ENCODE peak calls at places on chromosomes 11 and 22, in five cellular contexts. One of them, this sample, is unnamed.

GRCh38 chr11:29093416-29093815 is 923.4 kb downstream of the KCNA4 start:
- DNase-seq in activated naive CD8-positive, alpha-beta T cell treated with anti-CD3 and anti-CD28 coated beads, Interleukin-2, amount 10 ng/mL, durations not matched to agents 7 days and 5 days: no peak
- DNase-seq in occipital lobe: no peak
- DNase-seq in fibroblast of mammary gland: no peak
- DNase-seq in stimulated activated CD4-positive, alpha-beta T cell treated with anti-CD3 and anti-CD28 coated beads, Interleukin-15, amount 100 ng/mL, for 24 hours: no peak
- DNase-seq in this sample: no peak

GRCh38 chr11:77884186-77884828 is 63.4 kb downstream of the AAMDC start:
- DNase-seq in activated naive CD8-positive, alpha-beta T cell treated with anti-CD3 and anti-CD28 coated beads, Interleukin-2, amount 10 ng/mL, durations not matched to agents 7 days and 5 days: no peak
- DNase-seq in occipital lobe: no peak
- DNase-seq in fibroblast of mammary gland: peak; percentile 60
- DNase-seq in stimulated activated CD4-positive, alpha-beta T cell treated with anti-CD3 and anti-CD28 coated beads, Interleukin-15, amount 100 ng/mL, for 24 hours: no peak
- DNase-seq in this sample: no peak

GRCh38 chr11:101960231-101960630 is 43.9 kb upstream of the ANGPTL5 start:
- DNase-seq in activated naive CD8-positive, alpha-beta T cell treated with anti-CD3 and anti-CD28 coated beads, Interleukin-2, amount 10 ng/mL, durations not matched to agents 7 days and 5 days: no peak
- DNase-seq in occipital lobe: no peak
- DNase-seq in fibroblast of mammary gland: no peak
- DNase-seq in stimulated activated CD4-positive, alpha-beta T cell treated with anti-CD3 and anti-CD28 coated beads, Interleukin-15, amount 100 ng/mL, for 24 hours: no peak
- DNase-seq in this sample: no peak

GRCh38 chr22:35037089-35037488 is 28.9 kb upstream of the ISX start:
- DNase-seq in activated naive CD8-positive, alpha-beta T cell treated with anti-CD3 and anti-CD28 coated beads, Interleukin-2, amount 10 ng/mL, durations not matched to agents 7 days and 5 days: no peak
- DNase-seq in occipital lobe: no peak
- DNase-seq in fibroblast of mammary gland: no peak
- DNase-seq in stimulated activated CD4-positive, alpha-beta T cell treated with anti-CD3 and anti-CD28 coated beads, Interleukin-15, amount 100 ng/mL, for 24 hours: no peak
- DNase-seq in this sample: peak; percentile 83

GRCh38 chr11:61022311-61023085 is 51.0 kb downstream of the CD6 start:
- DNase-seq in activated naive CD8-positive, alpha-beta T cell treated with anti-CD3 and anti-CD28 coated beads, Interleukin-2, amount 10 ng/mL, durations not matched to agents 7 days and 5 days: peak; percentile 44
- DNase-seq in occipital lobe: no peak
- DNase-seq in fibroblast of mammary gland: no peak
- DNase-seq in stimulated activated CD4-positive, alpha-beta T cell treated with anti-CD3 and anti-CD28 coated beads, Interleukin-15, amount 100 ng/mL, for 24 hours: peak; percentile 65
- DNase-seq in this sample: no peak

GRCh38 chr11:4072668-4073285 is 21.8 kb upstream of the RRM1 start:
- DNase-seq in activated naive CD8-positive, alpha-beta T cell treated with anti-CD3 and anti-CD28 coated beads, Interleukin-2, amount 10 ng/mL, durations not matched to agents 7 days and 5 days: no peak
- DNase-seq in occipital lobe: peak; percentile 49
- DNase-seq in fibroblast of mammary gland: peak; percentile 82
- DNase-seq in stimulated activated CD4-positive, alpha-beta T cell treated with anti-CD3 and anti-CD28 coated beads, Interleukin-15, amount 100 ng/mL, for 24 hours: peak; percentile 44
- DNase-seq in this sample: peak; percentile 77

GRCh38 chr11:98600103-98600502 is 420.6 kb upstream of the CNTN5 start:
- DNase-seq in activated naive CD8-positive, alpha-beta T cell treated with anti-CD3 and anti-CD28 coated beads, Interleukin-2, amount 10 ng/mL, durations not matched to agents 7 days and 5 days: no peak
- DNase-seq in occipital lobe: no peak
- DNase-seq in fibroblast of mammary gland: no peak
- DNase-seq in stimulated activated CD4-positive, alpha-beta T cell treated with anti-CD3 and anti-CD28 coated beads, Interleukin-15, amount 100 ng/mL, for 24 hours: no peak
- DNase-seq in this sample: no peak

GRCh38 chr22:36378080-36378788 is 9.5 kb downstream of the MYH9 start:
- DNase-seq in activated naive CD8-positive, alpha-beta T cell treated with anti-CD3 and anti-CD28 coated beads, Interleukin-2, amount 10 ng/mL, durations not matched to agents 7 days and 5 days: no peak
- DNase-seq in occipital lobe: no peak
- DNase-seq in fibroblast of mammary gland: no peak
- DNase-seq in stimulated activated CD4-positive, alpha-beta T cell treated with anti-CD3 and anti-CD28 coated beads, Interleukin-15, amount 100 ng/mL, for 24 hours: no peak
- DNase-seq in this sample: no peak

GRCh38 chr11:77410076-77410827 is 63.6 kb downstream of the PAK1 start:
- DNase-seq in activated naive CD8-positive, alpha-beta T cell treated with anti-CD3 and anti-CD28 coated beads, Interleukin-2, amount 10 ng/mL, durations not matched to agents 7 days and 5 days: no peak
- DNase-seq in occipital lobe: no peak
- DNase-seq in fibroblast of mammary gland: no peak
- DNase-seq in stimulated activated CD4-positive, alpha-beta T cell treated with anti-CD3 and anti-CD28 coated beads, Interleukin-15, amount 100 ng/mL, for 24 hours: no peak
- DNase-seq in this sample: no peak

GRCh38 chr22:24417901-24418641 is 9.3 kb upstream of the ADORA2A start:
- DNase-seq in activated naive CD8-positive, alpha-beta T cell treated with anti-CD3 and anti-CD28 coated beads, Interleukin-2, amount 10 ng/mL, durations not matched to agents 7 days and 5 days: no peak
- DNase-seq in occipital lobe: no peak
- DNase-seq in fibroblast of mammary gland: peak; percentile 56
- DNase-seq in stimulated activated CD4-positive, alpha-beta T cell treated with anti-CD3 and anti-CD28 coated beads, Interleukin-15, amount 100 ng/mL, for 24 hours: no peak
- DNase-seq in this sample: no peak

GRCh38 chr11:9703280-9703679 is 39.4 kb downstream of the SWAP70 start:
- DNase-seq in activated naive CD8-positive, alpha-beta T cell treated with anti-CD3 and anti-CD28 coated beads, Interleukin-2, amount 10 ng/mL, durations not matched to agents 7 days and 5 days: no peak
- DNase-seq in occipital lobe: no peak
- DNase-seq in fibroblast of mammary gland: no peak
- DNase-seq in stimulated activated CD4-positive, alpha-beta T cell treated with anti-CD3 and anti-CD28 coated beads, Interleukin-15, amount 100 ng/mL, for 24 hours: no peak
- DNase-seq in this sample: no peak

GRCh38 chr22:18005201-18005926 is 19.0 kb downstream of the MICAL3 start:
- DNase-seq in activated naive CD8-positive, alpha-beta T cell treated with anti-CD3 and anti-CD28 coated beads, Interleukin-2, amount 10 ng/mL, durations not matched to agents 7 days and 5 days: no peak
- DNase-seq in occipital lobe: no peak
- DNase-seq in fibroblast of mammary gland: no peak
- DNase-seq in stimulated activated CD4-positive, alpha-beta T cell treated with anti-CD3 and anti-CD28 coated beads, Interleukin-15, amount 100 ng/mL, for 24 hours: no peak
- DNase-seq in this sample: no peak

GRCh38 chr11:75603791-75604736 is 42.0 kb downstream of the SERPINH1 start:
- DNase-seq in activated naive CD8-positive, alpha-beta T cell treated with anti-CD3 and anti-CD28 coated beads, Interleukin-2, amount 10 ng/mL, durations not matched to agents 7 days and 5 days: no peak
- DNase-seq in occipital lobe: no peak
- DNase-seq in fibroblast of mammary gland: peak; percentile 96
- DNase-seq in stimulated activated CD4-positive, alpha-beta T cell treated with anti-CD3 and anti-CD28 coated beads, Interleukin-15, amount 100 ng/mL, for 24 hours: no peak
- DNase-seq in this sample: no peak

GRCh38 chr11:45409587-45409986 is 123.4 kb upstream of the SYT13 start:
- DNase-seq in activated naive CD8-positive, alpha-beta T cell treated with anti-CD3 and anti-CD28 coated beads, Interleukin-2, amount 10 ng/mL, durations not matched to agents 7 days and 5 days: no peak
- DNase-seq in occipital lobe: no peak
- DNase-seq in fibroblast of mammary gland: peak; percentile 21
- DNase-seq in stimulated activated CD4-positive, alpha-beta T cell treated with anti-CD3 and anti-CD28 coated beads, Interleukin-15, amount 100 ng/mL, for 24 hours: no peak
- DNase-seq in this sample: peak; percentile 67

GRCh38 chr11:78935408-78936101 is 360.9 kb upstream of the NARS2 start:
- DNase-seq in activated naive CD8-positive, alpha-beta T cell treated with anti-CD3 and anti-CD28 coated beads, Interleukin-2, amount 10 ng/mL, durations not matched to agents 7 days and 5 days: no peak
- DNase-seq in occipital lobe: no peak
- DNase-seq in fibroblast of mammary gland: no peak
- DNase-seq in stimulated activated CD4-positive, alpha-beta T cell treated with anti-CD3 and anti-CD28 coated beads, Interleukin-15, amount 100 ng/mL, for 24 hours: no peak
- DNase-seq in this sample: no peak

GRCh38 chr11:76796511-76797203 is 13.5 kb downstream of the TSKU start:
- DNase-seq in activated naive CD8-positive, alpha-beta T cell treated with anti-CD3 and anti-CD28 coated beads, Interleukin-2, amount 10 ng/mL, durations not matched to agents 7 days and 5 days: no peak
- DNase-seq in occipital lobe: no peak
- DNase-seq in fibroblast of mammary gland: no peak
- DNase-seq in stimulated activated CD4-positive, alpha-beta T cell treated with anti-CD3 and anti-CD28 coated beads, Interleukin-15, amount 100 ng/mL, for 24 hours: no peak
- DNase-seq in this sample: peak; percentile 43

GRCh38 chr11:92841719-92842118 is 127.7 kb upstream of the MTNR1B start:
- DNase-seq in activated naive CD8-positive, alpha-beta T cell treated with anti-CD3 and anti-CD28 coated beads, Interleukin-2, amount 10 ng/mL, durations not matched to agents 7 days and 5 days: no peak
- DNase-seq in occipital lobe: no peak
- DNase-seq in fibroblast of mammary gland: no peak
- DNase-seq in stimulated activated CD4-positive, alpha-beta T cell treated with anti-CD3 and anti-CD28 coated beads, Interleukin-15, amount 100 ng/mL, for 24 hours: no peak
- DNase-seq in this sample: no peak

GRCh38 chr11:43931717-43932039 is 10.8 kb upstream of the C11orf96 start:
- DNase-seq in activated naive CD8-positive, alpha-beta T cell treated with anti-CD3 and anti-CD28 coated beads, Interleukin-2, amount 10 ng/mL, durations not matched to agents 7 days and 5 days: no peak
- DNase-seq in occipital lobe: no peak
- DNase-seq in fibroblast of mammary gland: no peak
- DNase-seq in stimulated activated CD4-positive, alpha-beta T cell treated with anti-CD3 and anti-CD28 coated beads, Interleukin-15, amount 100 ng/mL, for 24 hours: no peak
- DNase-seq in this sample: no peak

GRCh38 chr22:44682556-44683168 is 19.3 kb upstream of the PRR5 start:
- DNase-seq in activated naive CD8-positive, alpha-beta T cell treated with anti-CD3 and anti-CD28 coated beads, Interleukin-2, amount 10 ng/mL, durations not matched to agents 7 days and 5 days: no peak
- DNase-seq in occipital lobe: no peak
- DNase-seq in fibroblast of mammary gland: no peak
- DNase-seq in stimulated activated CD4-positive, alpha-beta T cell treated with anti-CD3 and anti-CD28 coated beads, Interleukin-15, amount 100 ng/mL, for 24 hours: no peak
- DNase-seq in this sample: no peak

GRCh38 chr11:72781063-72781312 is 12.9 kb downstream of the STARD10 start:
- DNase-seq in activated naive CD8-positive, alpha-beta T cell treated with anti-CD3 and anti-CD28 coated beads, Interleukin-2, amount 10 ng/mL, durations not matched to agents 7 days and 5 days: no peak
- DNase-seq in occipital lobe: no peak
- DNase-seq in fibroblast of mammary gland: no peak
- DNase-seq in stimulated activated CD4-positive, alpha-beta T cell treated with anti-CD3 and anti-CD28 coated beads, Interleukin-15, amount 100 ng/mL, for 24 hours: no peak
- DNase-seq in this sample: peak; percentile 74

GRCh38 chr11:84536456-84536855 is 1090.7 kb downstream of the DLG2 start:
- DNase-seq in activated naive CD8-positive, alpha-beta T cell treated with anti-CD3 and anti-CD28 coated beads, Interleukin-2, amount 10 ng/mL, durations not matched to agents 7 days and 5 days: no peak
- DNase-seq in occipital lobe: no peak
- DNase-seq in fibroblast of mammary gland: no peak
- DNase-seq in stimulated activated CD4-positive, alpha-beta T cell treated with anti-CD3 and anti-CD28 coated beads, Interleukin-15, amount 100 ng/mL, for 24 hours: no peak
- DNase-seq in this sample: no peak

GRCh38 chr11:59289356-59289755 is 69.3 kb upstream of the OR5AN1 start:
- DNase-seq in activated naive CD8-positive, alpha-beta T cell treated with anti-CD3 and anti-CD28 coated beads, Interleukin-2, amount 10 ng/mL, durations not matched to agents 7 days and 5 days: no peak
- DNase-seq in occipital lobe: no peak
- DNase-seq in fibroblast of mammary gland: no peak
- DNase-seq in stimulated activated CD4-positive, alpha-beta T cell treated with anti-CD3 and anti-CD28 coated beads, Interleukin-15, amount 100 ng/mL, for 24 hours: no peak
- DNase-seq in this sample: no peak

GRCh38 chr11:122202951-122203456 is 87.0 kb upstream of the BLID start:
- DNase-seq in activated naive CD8-positive, alpha-beta T cell treated with anti-CD3 and anti-CD28 coated beads, Interleukin-2, amount 10 ng/mL, durations not matched to agents 7 days and 5 days: peak; percentile 52
- DNase-seq in occipital lobe: peak; percentile 51
- DNase-seq in fibroblast of mammary gland: peak; percentile 76
- DNase-seq in stimulated activated CD4-positive, alpha-beta T cell treated with anti-CD3 and anti-CD28 coated beads, Interleukin-15, amount 100 ng/mL, for 24 hours: peak; percentile 61
- DNase-seq in this sample: peak; percentile 92

GRCh38 chr11:118263694-118264567 is at the start of gene MPZL2:
- DNase-seq in activated naive CD8-positive, alpha-beta T cell treated with anti-CD3 and anti-CD28 coated beads, Interleukin-2, amount 10 ng/mL, durations not matched to agents 7 days and 5 days: peak; percentile 50
- DNase-seq in occipital lobe: no peak
- DNase-seq in fibroblast of mammary gland: no peak
- DNase-seq in stimulated activated CD4-positive, alpha-beta T cell treated with anti-CD3 and anti-CD28 coated beads, Interleukin-15, amount 100 ng/mL, for 24 hours: peak; percentile 57
- DNase-seq in this sample: peak; percentile 82

GRCh38 chr11:118634435-118635236 is 27.2 kb downstream of the PHLDB1 start:
- DNase-seq in activated naive CD8-positive, alpha-beta T cell treated with anti-CD3 and anti-CD28 coated beads, Interleukin-2, amount 10 ng/mL, durations not matched to agents 7 days and 5 days: peak; percentile 50
- DNase-seq in occipital lobe: peak; percentile 22
- DNase-seq in fibroblast of mammary gland: peak; percentile 64
- DNase-seq in stimulated activated CD4-positive, alpha-beta T cell treated with anti-CD3 and anti-CD28 coated beads, Interleukin-15, amount 100 ng/mL, for 24 hours: peak; percentile 28
- DNase-seq in this sample: peak; percentile 96

GRCh38 chr11:18395735-18396504 is 1.6 kb downstream of the LDHA start:
- DNase-seq in activated naive CD8-positive, alpha-beta T cell treated with anti-CD3 and anti-CD28 coated beads, Interleukin-2, amount 10 ng/mL, durations not matched to agents 7 days and 5 days: peak; percentile 98
- DNase-seq in occipital lobe: peak; percentile 97
- DNase-seq in fibroblast of mammary gland: peak; percentile 100
- DNase-seq in stimulated activated CD4-positive, alpha-beta T cell treated with anti-CD3 and anti-CD28 coated beads, Interleukin-15, amount 100 ng/mL, for 24 hours: peak; percentile 95
- DNase-seq in this sample: peak; percentile 99

GRCh38 chr11:45182902-45183301 is 36.5 kb downstream of the PRDM11 start:
- DNase-seq in activated naive CD8-positive, alpha-beta T cell treated with anti-CD3 and anti-CD28 coated beads, Interleukin-2, amount 10 ng/mL, durations not matched to agents 7 days and 5 days: no peak
- DNase-seq in occipital lobe: no peak
- DNase-seq in fibroblast of mammary gland: peak; percentile 47
- DNase-seq in stimulated activated CD4-positive, alpha-beta T cell treated with anti-CD3 and anti-CD28 coated beads, Interleukin-15, amount 100 ng/mL, for 24 hours: peak; percentile 28
- DNase-seq in this sample: peak; percentile 81

GRCh38 chr11:112837162-112837826 is 123.9 kb upstream of the NCAM1 start:
- DNase-seq in activated naive CD8-positive, alpha-beta T cell treated with anti-CD3 and anti-CD28 coated beads, Interleukin-2, amount 10 ng/mL, durations not matched to agents 7 days and 5 days: no peak
- DNase-seq in occipital lobe: no peak
- DNase-seq in fibroblast of mammary gland: no peak
- DNase-seq in stimulated activated CD4-positive, alpha-beta T cell treated with anti-CD3 and anti-CD28 coated beads, Interleukin-15, amount 100 ng/mL, for 24 hours: no peak
- DNase-seq in this sample: peak; percentile 68

GRCh38 chr11:114290503-114291239 is 5.5 kb upstream of the NNMT start:
- DNase-seq in activated naive CD8-positive, alpha-beta T cell treated with anti-CD3 and anti-CD28 coated beads, Interleukin-2, amount 10 ng/mL, durations not matched to agents 7 days and 5 days: no peak
- DNase-seq in occipital lobe: no peak
- DNase-seq in fibroblast of mammary gland: no peak
- DNase-seq in stimulated activated CD4-positive, alpha-beta T cell treated with anti-CD3 and anti-CD28 coated beads, Interleukin-15, amount 100 ng/mL, for 24 hours: no peak
- DNase-seq in this sample: no peak

GRCh38 chr22:42805016-42805997 is 51.8 kb downstream of the ARFGAP3 start:
- DNase-seq in activated naive CD8-positive, alpha-beta T cell treated with anti-CD3 and anti-CD28 coated beads, Interleukin-2, amount 10 ng/mL, durations not matched to agents 7 days and 5 days: no peak
- DNase-seq in occipital lobe: no peak
- DNase-seq in fibroblast of mammary gland: no peak
- DNase-seq in stimulated activated CD4-positive, alpha-beta T cell treated with anti-CD3 and anti-CD28 coated beads, Interleukin-15, amount 100 ng/mL, for 24 hours: no peak
- DNase-seq in this sample: no peak

GRCh38 chr11:62716206-62716605 is 8.7 kb downstream of the GNG3 start:
- DNase-seq in activated naive CD8-positive, alpha-beta T cell treated with anti-CD3 and anti-CD28 coated beads, Interleukin-2, amount 10 ng/mL, durations not matched to agents 7 days and 5 days: no peak
- DNase-seq in occipital lobe: no peak
- DNase-seq in fibroblast of mammary gland: no peak
- DNase-seq in stimulated activated CD4-positive, alpha-beta T cell treated with anti-CD3 and anti-CD28 coated beads, Interleukin-15, amount 100 ng/mL, for 24 hours: no peak
- DNase-seq in this sample: no peak

GRCh38 chr11:114040706-114041211 is 18.8 kb upstream of the ZBTB16 start:
- DNase-seq in activated naive CD8-positive, alpha-beta T cell treated with anti-CD3 and anti-CD28 coated beads, Interleukin-2, amount 10 ng/mL, durations not matched to agents 7 days and 5 days: no peak
- DNase-seq in occipital lobe: no peak
- DNase-seq in fibroblast of mammary gland: peak; percentile 85
- DNase-seq in stimulated activated CD4-positive, alpha-beta T cell treated with anti-CD3 and anti-CD28 coated beads, Interleukin-15, amount 100 ng/mL, for 24 hours: no peak
- DNase-seq in this sample: no peak

GRCh38 chr22:21457023-21457787 is 10.0 kb upstream of the TMEM191C start:
- DNase-seq in activated naive CD8-positive, alpha-beta T cell treated with anti-CD3 and anti-CD28 coated beads, Interleukin-2, amount 10 ng/mL, durations not matched to agents 7 days and 5 days: no peak
- DNase-seq in occipital lobe: no peak
- DNase-seq in fibroblast of mammary gland: no peak
- DNase-seq in stimulated activated CD4-positive, alpha-beta T cell treated with anti-CD3 and anti-CD28 coated beads, Interleukin-15, amount 100 ng/mL, for 24 hours: no peak
- DNase-seq in this sample: peak; percentile 50

This sample was measured in endodermal cell.